ENCODE peak calls at places on chromosome 19, in six cellular contexts. H, L, K, Y, I and U are unnamed samples.

GRCh38 chr19:7482584-7483439 is 6.0 kb downstream of the PEX11G start:
- DNase-seq in Y (no peak), K (peak; percentile 14), H (peak; percentile 33), L (peak; percentile 19), I (no peak), U (no peak)

GRCh38 chr19:47095707-47096704 is 17.6 kb downstream of the ZC3H4 start:
- DNase-seq in L (no peak), K (no peak), H (no peak), I (no peak), Y (no peak), U (peak; percentile 39)

GRCh38 chr19:5850743-5851293 is 431 bp downstream of the FUT3 start:
- DNase-seq in H (peak; percentile 75), I (peak; percentile 53), L (no peak), K (peak; percentile 71), Y (no peak), U (peak; percentile 55)

GRCh38 chr19:662207-662961 is 630 bp downstream of the RNF126 start:
- DNase-seq in H (peak; percentile 62), Y (peak; percentile 79), I (no peak), K (no peak), L (no peak), U (peak; percentile 31)

GRCh38 chr19:39078436-39079200 is 5.5 kb upstream of the ACP7 start:
- DNase-seq in H (peak; percentile 95), I (peak; percentile 94), Y (no peak), K (peak; percentile 89), L (no peak), U (peak; percentile 97)

GRCh38 chr19:40200352-40201099 is 9.3 kb downstream of the MAP3K10 start:
- DNase-seq in I (no peak), L (no peak), H (no peak), K (no peak), Y (no peak), U (no peak)

GRCh38 chr19:42461700-42462324 is 19.1 kb upstream of the CXCL17 start:
- DNase-seq in K (no peak), Y (no peak), L (no peak), H (no peak), I (no peak), U (no peak)

GRCh38 chr19:40443131-40443929 is 805 bp downstream of the SERTAD3 start:
- DNase-seq in I (peak; percentile 100), Y (peak; percentile 98), H (peak; percentile 100), K (peak; percentile 100), L (peak; percentile 100), U (peak; percentile 100)

GRCh38 chr19:33879818-33880575 is 83.3 kb downstream of the KCTD15 start:
- DNase-seq in Y (no peak), I (no peak), K (no peak), L (no peak), H (peak; percentile 4), U (peak; percentile 31)

GRCh38 chr19:11025445-11025844 is 63.8 kb upstream of the LDLR start:
- DNase-seq in L (no peak), K (no peak), H (peak; percentile 38), Y (no peak), I (no peak), U (no peak)

GRCh38 chr19:43789029-43789428 is 8.3 kb upstream of the KCNN4 start:
- DNase-seq in H (peak; percentile 70), I (no peak), K (peak; percentile 58), L (no peak), Y (no peak), U (peak; percentile 52)

GRCh38 chr19:8638078-8638619 is 7.7 kb downstream of the NFILZ start:
- DNase-seq in K (no peak), Y (no peak), L (no peak), H (no peak), I (peak; percentile 36), U (peak; percentile 76)

GRCh38 chr19:40403262-40403984 is 9.8 kb downstream of the PRX start:
- DNase-seq in L (peak; percentile 82), H (peak; percentile 93), I (peak; percentile 94), K (peak; percentile 81), Y (peak; percentile 98), U (peak; percentile 88)

GRCh38 chr19:3699071-3699740 is 1.1 kb downstream of the PIP5K1C start:
- DNase-seq in I (no peak), L (peak; percentile 45), H (peak; percentile 82), K (peak; percentile 53), Y (peak; percentile 63), U (peak; percentile 30)

GRCh38 chr19:10173527-10173926 is 21.2 kb downstream of the DNMT1 start:
- DNase-seq in I (peak; percentile 26), K (peak; percentile 50), L (no peak), Y (no peak), H (peak; percentile 75), U (no peak)

GRCh38 chr19:3479177-3479818 is 1.0 kb downstream of the SMIM24 start:
- DNase-seq in Y (peak; percentile 69), K (no peak), H (no peak), I (no peak), L (no peak), U (no peak)

GRCh38 chr19:16323532-16323931 is 1.1 kb upstream of the KLF2 start:
- DNase-seq in Y (no peak), K (no peak), L (no peak), H (no peak), I (no peak), U (no peak)

GRCh38 chr19:3626473-3627350 is at the start of gene CACTIN:
- DNase-seq in L (peak; percentile 97), H (peak; percentile 99), K (peak; percentile 98), I (peak; percentile 97), Y (peak; percentile 100), U (peak; percentile 97)

GRCh38 chr19:17078920-17079709 is 3.5 kb downstream of the MYO9B start:
- DNase-seq in I (no peak), H (peak; percentile 36), L (no peak), Y (no peak), K (no peak), U (peak; percentile 37)

GRCh38 chr19:46265217-46265828 is 31.5 kb upstream of the HIF3A start:
- DNase-seq in L (no peak), Y (peak; percentile 73), I (peak; percentile 76), H (peak; percentile 89), K (peak; percentile 82), U (peak; percentile 87)

GRCh38 chr19:55287361-55288079 is 3.7 kb downstream of the BRSK1 start:
- DNase-seq in Y (no peak), L (no peak), I (no peak), K (no peak), H (no peak), U (no peak)

GRCh38 chr19:28184997-28185396 is 1028.0 kb downstream of the UQCRFS1 start:
- DNase-seq in L (no peak), H (no peak), K (no peak), I (no peak), Y (no peak), U (no peak)

GRCh38 chr19:23415561-23416191 is 20.4 kb upstream of the ZNF91 start:
- DNase-seq in H (peak; percentile 13), Y (no peak), L (no peak), K (no peak), I (no peak), U (no peak)

GRCh38 chr19:10289167-10289835 is 451 bp upstream of the ICAM5 start:
- DNase-seq in L (no peak), K (peak; percentile 33), I (no peak), Y (peak; percentile 61), H (peak; percentile 76), U (no peak)

GRCh38 chr19:30473334-30473867 is 101.2 kb downstream of the ZNF536 start:
- DNase-seq in K (no peak), Y (no peak), L (no peak), I (no peak), H (no peak), U (no peak)

GRCh38 chr19:1074512-1075283 is 7.7 kb downstream of the ARHGAP45 start:
- DNase-seq in Y (peak; percentile 94), I (no peak), H (no peak), K (no peak), L (peak; percentile 70), U (no peak)

GRCh38 chr19:54188224-54188871 is 1.0 kb downstream of the MBOAT7 start:
- DNase-seq in K (no peak), I (peak; percentile 60), Y (no peak), H (peak; percentile 65), L (no peak), U (peak; percentile 55)

GRCh38 chr19:39126312-39126561 is 651 bp downstream of the PAK4 start:
- DNase-seq in L (no peak), H (no peak), Y (no peak), K (no peak), I (no peak), U (no peak)

GRCh38 chr19:54463531-54464043 is at the start of gene LENG9:
- DNase-seq in I (peak; percentile 100), L (peak; percentile 100), K (peak; percentile 99), H (peak; percentile 99), Y (peak; percentile 92), U (peak; percentile 99)

GRCh38 chr19:44738603-44739585 is 9.6 kb upstream of the BCL3 start:
- DNase-seq in K (no peak), L (no peak), I (no peak), H (no peak), Y (peak; percentile 38), U (no peak)

GRCh38 chr19:13042443-13043130 is 47.3 kb downstream of the NFIX start:
- DNase-seq in K (peak; percentile 80), Y (no peak), H (peak; percentile 87), I (no peak), L (no peak), U (no peak)

GRCh38 chr19:3636506-3636905 is 9.9 kb upstream of the CACTIN start:
- DNase-seq in K (no peak), I (no peak), Y (no peak), L (no peak), H (no peak), U (no peak)

GRCh38 chr19:56917998-56918397 is 77.5 kb upstream of the PEG3 start:
- DNase-seq in Y (no peak), L (no peak), K (no peak), I (no peak), H (no peak), U (no peak)

GRCh38 chr19:29596080-29596479 is 10.0 kb upstream of the POP4 start:
- DNase-seq in Y (no peak), L (no peak), K (no peak), H (no peak), I (no peak), U (no peak)

GRCh38 chr19:32350492-32350891 is 5.1 kb downstream of the ZNF507 start:
- DNase-seq in K (no peak), I (no peak), H (peak; percentile 8), Y (no peak), L (no peak), U (no peak)

GRCh38 chr19:48405010-48405659 is 11.7 kb downstream of the GRIN2D start:
- DNase-seq in I (no peak), L (no peak), K (no peak), H (no peak), Y (no peak), U (no peak)
- TF ChIP-seq CTCF in I (no peak), L (no peak), K (no peak), H (no peak), Y (no peak), U (no peak)

GRCh38 chr19:51138549-51138979 is 3.5 kb upstream of the SIGLEC7 start:
- DNase-seq in H (no peak), K (no peak), Y (no peak), L (no peak), I (no peak), U (no peak)
- TF ChIP-seq CTCF in H (no peak), K (no peak), Y (no peak), L (no peak), I (no peak), U (no peak)

GRCh38 chr19:14871619-14872230 is 14.2 kb downstream of the OR7A17 start:
- DNase-seq in Y (peak; percentile 33), K (peak; percentile 38), I (no peak), H (peak; percentile 21), L (no peak), U (peak; percentile 4)
- TF ChIP-seq CTCF in Y (peak; percentile 46), K (peak; percentile 41), I (peak; percentile 28), H (peak; percentile 50), L (peak; percentile 34), U (peak; percentile 30)

GRCh38 chr19:18672606-18673337 is 10.7 kb upstream of the CRTC1 start:
- DNase-seq in K (peak; percentile 86), I (no peak), Y (no peak), L (no peak), H (peak; percentile 60), U (peak; percentile 59)
- TF ChIP-seq CTCF in K (peak; percentile 44), I (peak; percentile 59), Y (no peak), L (no peak), H (peak; percentile 33), U (peak; percentile 52)